ENCODE peak calls at places on chromosomes 11 and 22, in four cellular contexts. One of them, this sample, is unnamed.
A peak's percentile ranks its signal among the peaks of the same experiment; 100 is the strongest.

GRCh38 chr22:29695129-29695926 is 24.5 kb upstream of the CABP7 start:
- DNase-seq in esophagus squamous epithelium: no peak
- DNase-seq in endothelial cell of umbilical vein: no peak
- DNase-seq in stomach: no peak
- DNase-seq in this sample: no peak

GRCh38 chr11:41788177-41788576 is 328.7 kb upstream of the LRRC4C start:
- DNase-seq in esophagus squamous epithelium: no peak
- DNase-seq in endothelial cell of umbilical vein: no peak
- DNase-seq in stomach: no peak
- DNase-seq in this sample: no peak

GRCh38 chr11:121321614-121322243 is 29.2 kb downstream of the SC5D start:
- DNase-seq in esophagus squamous epithelium: no peak
- DNase-seq in endothelial cell of umbilical vein: no peak
- DNase-seq in stomach: no peak
- DNase-seq in this sample: no peak

GRCh38 chr11:83724704-83725114 is 438.5 kb upstream of the CCDC90B start:
- DNase-seq in esophagus squamous epithelium: no peak
- DNase-seq in endothelial cell of umbilical vein: no peak
- DNase-seq in stomach: peak; percentile 78
- DNase-seq in this sample: peak; percentile 82

GRCh38 chr22:35617137-35617755 is at the start of gene MB:
- DNase-seq in esophagus squamous epithelium: no peak
- DNase-seq in endothelial cell of umbilical vein: no peak
- DNase-seq in stomach: no peak
- DNase-seq in this sample: no peak

GRCh38 chr11:120331301-120331966 is 4.8 kb upstream of the ARHGEF12 start:
- DNase-seq in esophagus squamous epithelium: no peak
- DNase-seq in endothelial cell of umbilical vein: no peak
- DNase-seq in stomach: peak; percentile 70
- DNase-seq in this sample: peak; percentile 50

GRCh38 chr22:26709617-26710390 is 52.4 kb downstream of the MIAT start:
- DNase-seq in esophagus squamous epithelium: no peak
- DNase-seq in endothelial cell of umbilical vein: no peak
- DNase-seq in stomach: no peak
- DNase-seq in this sample: no peak

GRCh38 chr22:45225732-45226560 is 14.7 kb downstream of the KIAA0930 start:
- DNase-seq in esophagus squamous epithelium: no peak
- DNase-seq in endothelial cell of umbilical vein: no peak
- DNase-seq in stomach: no peak
- DNase-seq in this sample: peak; percentile 49

GRCh38 chr11:62472063-62472884 is 53.4 kb downstream of the SCGB1A1 start:
- DNase-seq in esophagus squamous epithelium: no peak
- DNase-seq in endothelial cell of umbilical vein: no peak
- DNase-seq in stomach: no peak
- DNase-seq in this sample: no peak

GRCh38 chr11:128843198-128843766 is 23.8 kb downstream of the KCNJ1 start:
- DNase-seq in esophagus squamous epithelium: no peak
- DNase-seq in endothelial cell of umbilical vein: peak; percentile 71
- DNase-seq in stomach: no peak
- DNase-seq in this sample: no peak

GRCh38 chr11:102172127-102172848 is 62.0 kb downstream of the YAP1 start:
- DNase-seq in esophagus squamous epithelium: no peak
- DNase-seq in endothelial cell of umbilical vein: peak; percentile 43
- DNase-seq in stomach: no peak
- DNase-seq in this sample: peak; percentile 15

GRCh38 chr22:29740216-29740615 is 20.4 kb downstream of the CABP7 start:
- DNase-seq in esophagus squamous epithelium: no peak
- DNase-seq in endothelial cell of umbilical vein: no peak
- DNase-seq in stomach: no peak
- DNase-seq in this sample: no peak

GRCh38 chr11:126114486-126115252 is 52.0 kb upstream of the CDON start:
- DNase-seq in esophagus squamous epithelium: no peak
- DNase-seq in endothelial cell of umbilical vein: no peak
- DNase-seq in stomach: no peak
- DNase-seq in this sample: no peak

GRCh38 chr11:9609841-9610240 is 36.4 kb downstream of the WEE1 start:
- DNase-seq in esophagus squamous epithelium: no peak
- DNase-seq in endothelial cell of umbilical vein: no peak
- DNase-seq in stomach: no peak
- DNase-seq in this sample: no peak

GRCh38 chr11:11403763-11404725 is 51.0 kb upstream of the CSNK2A3 start:
- DNase-seq in esophagus squamous epithelium: no peak
- DNase-seq in endothelial cell of umbilical vein: no peak
- DNase-seq in stomach: no peak
- DNase-seq in this sample: no peak

GRCh38 chr22:46574993-46575914 is 37.8 kb upstream of the CELSR1 start:
- DNase-seq in esophagus squamous epithelium: no peak
- DNase-seq in endothelial cell of umbilical vein: peak; percentile 64
- DNase-seq in stomach: peak; percentile 74
- DNase-seq in this sample: peak; percentile 90

GRCh38 chr22:37804886-37805857 is 2.6 kb upstream of the GCAT start:
- DNase-seq in esophagus squamous epithelium: no peak
- DNase-seq in endothelial cell of umbilical vein: peak; percentile 84
- DNase-seq in stomach: peak; percentile 92
- DNase-seq in this sample: peak; percentile 90

GRCh38 chr11:130599073-130599654 is 150.7 kb downstream of the ADAMTS15 start:
- DNase-seq in esophagus squamous epithelium: no peak
- DNase-seq in endothelial cell of umbilical vein: no peak
- DNase-seq in stomach: peak; percentile 57
- DNase-seq in this sample: peak; percentile 49

DNA sequence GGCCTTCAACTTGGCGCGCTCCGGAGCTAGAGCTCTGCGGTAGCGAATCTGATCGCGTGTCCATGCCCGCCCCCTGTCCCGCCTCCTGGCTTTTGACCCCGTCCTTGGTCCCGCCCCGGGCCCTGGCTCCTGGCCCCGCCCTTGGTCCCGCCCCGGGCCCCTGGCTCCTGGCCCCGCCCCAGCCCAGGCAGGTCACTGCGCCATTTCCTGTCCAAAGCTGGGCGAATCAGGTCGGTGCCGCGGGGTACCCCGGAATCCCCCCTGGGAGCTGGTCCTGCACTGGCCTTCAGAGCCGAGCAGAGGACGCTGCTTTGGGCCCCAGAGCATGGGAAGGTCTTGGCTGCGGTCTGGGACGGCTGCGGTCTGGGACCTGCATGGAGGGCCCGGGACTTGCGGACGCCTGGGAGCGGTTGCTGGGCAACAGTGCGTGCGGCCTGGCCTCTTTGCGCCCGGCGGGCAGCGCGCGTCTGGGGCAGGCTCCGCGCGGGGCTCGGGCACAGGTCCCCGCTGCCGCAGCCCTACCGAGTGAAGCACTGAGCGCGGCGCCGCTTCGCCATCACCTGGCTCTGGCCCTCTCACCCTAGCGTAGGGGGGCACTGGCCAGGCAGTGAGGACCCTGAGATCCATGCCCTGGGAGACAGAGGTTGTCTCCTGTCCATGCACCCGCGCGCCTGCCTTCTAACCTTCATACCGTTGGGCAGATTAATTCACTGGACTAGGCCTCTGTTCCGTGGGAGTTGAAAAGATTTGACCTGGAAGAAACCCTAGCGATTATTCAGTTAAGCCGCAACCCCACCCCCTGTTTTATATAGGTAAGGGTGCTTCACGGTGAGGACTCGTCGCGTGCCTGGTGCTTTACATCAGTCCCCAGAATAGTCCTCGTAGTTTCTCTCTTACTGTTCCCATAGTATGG is at the start of gene TTC12:
- DNase-seq in esophagus squamous epithelium: peak; percentile 49
- DNase-seq in endothelial cell of umbilical vein: peak; percentile 93
- DNase-seq in stomach: peak; percentile 96
- DNase-seq in this sample: peak; percentile 96
- TF ChIP-seq POLR2A in esophagus squamous epithelium: no peak
- TF ChIP-seq POLR2A in endothelial cell of umbilical vein: peak; percentile 60
- TF ChIP-seq POLR2A in stomach: no peak
- TF ChIP-seq POLR2A in this sample: peak; percentile 16

DNA sequence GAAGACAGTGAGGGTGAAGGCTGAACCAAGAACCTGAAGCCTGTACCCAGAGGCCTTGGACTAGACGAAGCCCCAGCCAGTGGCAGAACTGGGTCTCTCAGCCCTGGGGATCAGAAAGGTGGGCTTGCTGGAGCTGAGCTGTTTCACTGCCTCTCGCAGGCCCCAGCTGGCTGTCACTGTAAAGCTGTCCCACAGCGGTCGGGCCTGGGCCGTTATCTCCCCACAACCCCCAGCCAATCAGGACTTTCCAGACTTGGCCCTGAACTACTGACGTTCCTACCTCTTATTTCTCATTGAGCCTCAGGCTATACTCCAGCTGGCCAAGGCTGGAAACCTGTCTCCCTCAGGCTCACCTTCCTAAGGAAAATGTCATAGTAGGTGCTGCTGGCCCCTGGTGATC is 4.1 kb downstream of the PPP1CA start:
- DNase-seq in esophagus squamous epithelium: no peak
- DNase-seq in endothelial cell of umbilical vein: no peak
- DNase-seq in stomach: no peak
- DNase-seq in this sample: no peak
- TF ChIP-seq POLR2A in esophagus squamous epithelium: no peak
- TF ChIP-seq POLR2A in endothelial cell of umbilical vein: no peak
- TF ChIP-seq POLR2A in stomach: no peak
- TF ChIP-seq POLR2A in this sample: no peak

DNA sequence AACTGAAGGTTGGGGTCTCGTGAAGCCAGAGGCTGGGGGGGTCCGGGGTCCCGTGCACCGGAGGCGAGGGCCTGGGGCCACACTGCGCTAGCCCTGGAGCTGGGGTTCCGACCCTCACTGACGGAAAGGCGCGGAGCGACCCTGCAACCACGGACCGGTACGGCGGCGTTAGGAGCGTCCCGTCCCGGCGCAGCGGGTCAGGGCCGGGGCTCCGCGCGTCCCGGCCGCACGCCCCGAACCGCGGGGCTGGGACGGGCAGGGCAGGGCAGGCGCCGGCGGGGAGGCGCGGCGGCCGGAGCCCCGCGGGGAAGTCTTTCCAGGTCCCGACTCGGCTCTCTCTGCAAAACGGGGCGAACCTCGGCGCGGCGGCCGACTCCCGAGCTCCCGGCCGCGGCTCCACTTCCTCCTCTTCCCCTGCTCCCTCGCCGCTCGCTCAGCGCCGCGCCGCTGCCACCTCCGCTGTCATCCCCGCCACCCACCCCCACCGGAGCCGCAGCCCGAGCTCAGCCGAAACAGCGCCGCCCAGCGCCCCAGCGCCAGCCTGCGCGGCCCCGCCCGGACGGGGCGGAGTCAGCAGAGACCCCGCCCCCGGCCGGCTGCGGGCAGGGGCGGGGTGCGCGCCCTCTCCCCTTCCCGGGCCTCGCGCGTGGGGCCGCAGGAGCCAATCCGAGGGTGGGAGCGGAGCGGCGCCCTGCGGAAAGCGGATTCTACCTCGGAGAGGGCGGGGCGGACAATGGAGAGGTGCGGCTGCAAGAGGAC is at the start of gene GDPD5:
- DNase-seq in esophagus squamous epithelium: peak; percentile 29
- DNase-seq in endothelial cell of umbilical vein: peak; percentile 79
- DNase-seq in stomach: peak; percentile 83
- DNase-seq in this sample: peak; percentile 84
- TF ChIP-seq POLR2A in esophagus squamous epithelium: no peak
- TF ChIP-seq POLR2A in endothelial cell of umbilical vein: peak; percentile 14
- TF ChIP-seq POLR2A in stomach: no peak
- TF ChIP-seq POLR2A in this sample: peak; percentile 53

GRCh38 chr11:72042059-72042425 is 38.3 kb downstream of the NUMA1 start:
- DNase-seq in esophagus squamous epithelium: no peak
- DNase-seq in endothelial cell of umbilical vein: no peak
- DNase-seq in stomach: no peak
- DNase-seq in this sample: no peak

GRCh38 chr11:72039108-72039850 is 40.6 kb downstream of the IL18BP start:
- DNase-seq in esophagus squamous epithelium: no peak
- DNase-seq in endothelial cell of umbilical vein: peak; percentile 17
- DNase-seq in stomach: peak; percentile 73
- DNase-seq in this sample: peak; percentile 77

GRCh38 chr11:72038491-72038890 is 39.8 kb downstream of the IL18BP start:
- DNase-seq in esophagus squamous epithelium: no peak
- DNase-seq in endothelial cell of umbilical vein: no peak
- DNase-seq in stomach: peak; percentile 55
- DNase-seq in this sample: peak; percentile 41

GRCh38 chr11:72040497-72041363 is 39.6 kb downstream of the NUMA1 start:
- DNase-seq in esophagus squamous epithelium: peak; percentile 32
- DNase-seq in endothelial cell of umbilical vein: peak; percentile 96
- DNase-seq in stomach: peak; percentile 97
- DNase-seq in this sample: peak; percentile 96

GRCh38 chr11:72041364-72042058 is 38.8 kb downstream of the NUMA1 start:
- DNase-seq in esophagus squamous epithelium: no peak
- DNase-seq in endothelial cell of umbilical vein: peak; percentile 87
- DNase-seq in stomach: peak; percentile 82
- DNase-seq in this sample: peak; percentile 81
- TF ChIP-seq POLR2A in esophagus squamous epithelium: peak; percentile 6
- TF ChIP-seq POLR2A in endothelial cell of umbilical vein: peak; percentile 83
- TF ChIP-seq POLR2A in stomach: no peak
- TF ChIP-seq POLR2A in this sample: peak; percentile 79

GRCh38 chr11:67634366-67635230 is 4.9 kb upstream of the NUDT8 start:
- DNase-seq in esophagus squamous epithelium: no peak
- DNase-seq in endothelial cell of umbilical vein: no peak
- DNase-seq in stomach: no peak
- DNase-seq in this sample: no peak
- TF ChIP-seq POLR2A in esophagus squamous epithelium: no peak
- TF ChIP-seq POLR2A in endothelial cell of umbilical vein: no peak
- TF ChIP-seq POLR2A in stomach: no peak
- TF ChIP-seq POLR2A in this sample: no peak

GRCh38 chr11:503179-503981 is 3.7 kb downstream of the RNH1 start:
- DNase-seq in esophagus squamous epithelium: no peak
- DNase-seq in endothelial cell of umbilical vein: no peak
- DNase-seq in stomach: no peak
- DNase-seq in this sample: peak; percentile 62
- TF ChIP-seq POLR2A in esophagus squamous epithelium: no peak
- TF ChIP-seq POLR2A in endothelial cell of umbilical vein: no peak
- TF ChIP-seq POLR2A in stomach: no peak
- TF ChIP-seq POLR2A in this sample: peak; percentile 4

GRCh38 chr11:112085822-112086421 is 634 bp downstream of the TIMM8B start:
- DNase-seq in esophagus squamous epithelium: no peak
- DNase-seq in endothelial cell of umbilical vein: no peak
- DNase-seq in stomach: no peak
- DNase-seq in this sample: peak; percentile 19

GRCh38 chr11:112086422-112087191 is at the start of the genes SDHD and TIMM8B:
- DNase-seq in esophagus squamous epithelium: peak; percentile 81
- DNase-seq in endothelial cell of umbilical vein: peak; percentile 98
- DNase-seq in stomach: peak; percentile 95
- DNase-seq in this sample: peak; percentile 97

GRCh38 chr11:112082729-112083128 is 3.8 kb downstream of the TIMM8B start:
- DNase-seq in esophagus squamous epithelium: no peak
- DNase-seq in endothelial cell of umbilical vein: no peak
- DNase-seq in stomach: no peak
- DNase-seq in this sample: no peak

GRCh38 chr11:112087212-112087611 is 539 bp downstream of the SDHD start:
- DNase-seq in esophagus squamous epithelium: no peak
- DNase-seq in endothelial cell of umbilical vein: no peak
- DNase-seq in stomach: no peak
- DNase-seq in this sample: no peak
- TF ChIP-seq POLR2A in esophagus squamous epithelium: no peak
- TF ChIP-seq POLR2A in endothelial cell of umbilical vein: no peak
- TF ChIP-seq POLR2A in stomach: no peak
- TF ChIP-seq POLR2A in this sample: no peak

This sample was measured in body of pancreas.